ENCODE peak calls at places on chromosomes 4 and X, in five cellular contexts. E is WERI-Rb-1; F is effector memory CD4-positive, alpha-beta T cell; T is endodermal cell; C is fibroblast of lung. M is an unnamed sample.
A peak's percentile ranks its signal among the peaks of the same experiment; 100 is the strongest.

GRCh38 chr4:90142091-90142490 is 14.9 kb downstream of the CCSER1 start:
- DNase-seq in E (peak; percentile 20), F (no peak), T (no peak), C (no peak), M (peak; percentile 85)

GRCh38 chr4:112726041-112726440 is 89.1 kb downstream of the LARP7 start:
- DNase-seq in E (no peak), F (no peak), T (peak; percentile 28), C (no peak), M (no peak)

GRCh38 chrX:21738950-21739287 is 19.0 kb downstream of the SMPX start:
- DNase-seq in E (peak; percentile 73), F (no peak), T (peak; percentile 47), C (no peak), M (no peak)

GRCh38 chr4:164937576-164938270 is 39.7 kb downstream of the TRIM61 start:
- DNase-seq in E (peak; percentile 35), F (no peak), T (peak; percentile 84), C (no peak), M (no peak)

GRCh38 chr4:146488495-146489174 is 33.1 kb downstream of the SLC10A7 start:
- DNase-seq in E (no peak), F (no peak), T (no peak), C (peak; percentile 80), M (peak; percentile 9)

GRCh38 chr4:143417679-143418403 is 81.2 kb downstream of the GAB1 start:
- DNase-seq in E (no peak), F (no peak), T (no peak), C (no peak), M (no peak)

GRCh38 chr4:24443200-24443599 is 141.2 kb downstream of the DHX15 start:
- DNase-seq in E (no peak), F (no peak), T (no peak), C (no peak), M (no peak)

GRCh38 chr4:159191989-159192388 is 89.1 kb downstream of the RAPGEF2 start:
- DNase-seq in E (no peak), F (no peak), T (peak; percentile 62), C (peak; percentile 88), M (peak; percentile 25)

GRCh38 chr4:88390128-88390527 is 11.5 kb downstream of the HERC6 start:
- DNase-seq in E (no peak), F (no peak), T (no peak), C (no peak), M (no peak)

GRCh38 chrX:47613082-47613481 is 6.6 kb downstream of the SYN1 start:
- DNase-seq in E (no peak), F (no peak), T (no peak), C (no peak), M (no peak)

GRCh38 chr4:119207051-119207450 is 5.5 kb upstream of the USP53 start:
- DNase-seq in E (no peak), F (no peak), T (no peak), C (peak; percentile 74), M (no peak)

GRCh38 chr4:152643153-152644035 is 36.4 kb downstream of the TMEM154 start:
- DNase-seq in E (no peak), F (peak; percentile 0), T (peak; percentile 55), C (no peak), M (peak; percentile 70)

GRCh38 chr4:73764513-73764912 is 24.1 kb downstream of the CXCL8 start:
- DNase-seq in E (no peak), F (no peak), T (no peak), C (peak; percentile 53), M (no peak)

GRCh38 chr4:152364383-152364782 is 171.5 kb downstream of the FBXW7 start:
- DNase-seq in E (no peak), F (no peak), T (no peak), C (no peak), M (no peak)

GRCh38 chr4:172708184-172708583 is 460.4 kb upstream of the GALNT7 start:
- DNase-seq in E (peak; percentile 30), F (no peak), T (no peak), C (no peak), M (no peak)

GRCh38 chrX:10506781-10507180 is 113.6 kb downstream of the MID1 start:
- DNase-seq in E (no peak), F (no peak), T (no peak), C (no peak), M (no peak)

GRCh38 chr4:88144866-88145300 is 13.6 kb downstream of the ABCG2 start:
- DNase-seq in E (no peak), F (no peak), T (no peak), C (no peak), M (peak; percentile 77)

GRCh38 chrX:39176105-39176504 is 374.8 kb downstream of the MID1IP1 start:
- DNase-seq in E (no peak), F (no peak), T (no peak), C (no peak), M (no peak)

GRCh38 chr4:180101348-180102083 is 2141.7 kb upstream of the TENM3 start:
- DNase-seq in E (no peak), F (no peak), T (peak; percentile 58), C (no peak), M (no peak)

GRCh38 chr4:85166318-85166717 is 199.8 kb upstream of the WDFY3 start:
- DNase-seq in E (no peak), F (no peak), T (no peak), C (no peak), M (peak; percentile 74)

GRCh38 chr4:52836653-52837052 is 25.5 kb upstream of the RASL11B start:
- DNase-seq in E (no peak), F (no peak), T (no peak), C (no peak), M (no peak)

GRCh38 chr4:109912706-109913621 is at the start of gene EGF:
- DNase-seq in E (no peak), F (no peak), T (peak; percentile 63), C (peak; percentile 82), M (peak; percentile 14)

GRCh38 chr4:168604496-168605373 is 107.9 kb downstream of the PALLD start:
- DNase-seq in E (no peak), F (no peak), T (peak; percentile 75), C (peak; percentile 96), M (no peak)

GRCh38 chrX:41085105-41085882 is at the start of gene USP9X:
- DNase-seq in E (peak; percentile 96), F (peak; percentile 82), T (peak; percentile 97), C (peak; percentile 90), M (peak; percentile 81)

GRCh38 chr4:76691767-76692689 is 205.9 kb downstream of the SOWAHB start:
- DNase-seq in E (no peak), F (no peak), T (no peak), C (no peak), M (peak; percentile 92)
- H3K4me3 ChIP-seq in E (no peak overlapping the region), F (no peak overlapping the region), T (peak overlapping the region; percentile 96), C (peak overlapping the region; percentile 74), M (no peak overlapping the region)

DNA sequence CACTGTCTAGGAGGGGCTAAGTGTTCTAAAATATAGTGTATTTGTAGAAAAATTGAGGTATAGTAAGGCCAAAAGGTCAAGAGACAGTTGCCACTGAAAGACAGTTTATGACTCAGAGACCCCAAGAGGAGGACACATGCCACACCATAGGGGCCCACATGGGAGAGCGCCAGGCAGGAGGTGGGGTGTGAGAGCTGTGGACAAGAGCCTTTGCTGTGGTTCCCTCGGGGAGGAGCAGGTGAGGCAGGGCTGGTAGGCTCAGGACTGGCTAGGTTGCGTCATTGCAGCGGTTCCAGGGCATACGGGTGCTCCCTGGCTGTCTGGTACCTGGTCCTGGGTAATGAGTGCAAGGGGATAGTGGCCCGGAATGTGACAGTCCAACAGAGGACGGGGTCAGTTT is 37.6 kb downstream of the CCNQ start:
- DNase-seq in E (no peak), F (no peak), T (no peak), C (no peak), M (no peak)
- H3K4me3 ChIP-seq in E (no peak overlapping the region), F (no peak overlapping the region), T (no peak overlapping the region), C (no peak overlapping the region), M (no peak overlapping the region)

DNA sequence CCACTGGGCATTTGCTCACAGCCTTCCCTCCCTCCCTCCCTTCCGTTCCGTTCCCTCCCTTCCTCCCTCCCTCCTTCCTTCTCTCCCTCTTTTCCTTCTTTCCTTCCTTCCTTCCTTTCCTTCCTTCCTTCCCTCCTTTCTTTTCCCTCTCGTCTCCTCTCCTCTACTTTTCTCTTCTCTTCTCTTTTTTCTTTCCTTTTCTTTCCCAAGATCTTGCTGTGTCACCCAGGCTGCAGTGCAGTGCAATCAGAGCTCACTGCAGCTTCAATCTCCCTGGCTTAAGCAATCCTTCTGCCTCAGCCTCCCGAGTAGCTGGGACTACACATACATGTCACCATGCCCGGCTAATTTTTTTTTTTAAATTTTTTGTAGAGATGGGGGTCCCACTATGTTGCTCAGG is 26.7 kb upstream of the ING2 start:
- DNase-seq in E (no peak), F (no peak), T (no peak), C (no peak), M (no peak)
- H3K4me3 ChIP-seq in E (no peak overlapping the region), F (no peak overlapping the region), T (no peak overlapping the region), C (no peak overlapping the region), M (no peak overlapping the region)

DNA sequence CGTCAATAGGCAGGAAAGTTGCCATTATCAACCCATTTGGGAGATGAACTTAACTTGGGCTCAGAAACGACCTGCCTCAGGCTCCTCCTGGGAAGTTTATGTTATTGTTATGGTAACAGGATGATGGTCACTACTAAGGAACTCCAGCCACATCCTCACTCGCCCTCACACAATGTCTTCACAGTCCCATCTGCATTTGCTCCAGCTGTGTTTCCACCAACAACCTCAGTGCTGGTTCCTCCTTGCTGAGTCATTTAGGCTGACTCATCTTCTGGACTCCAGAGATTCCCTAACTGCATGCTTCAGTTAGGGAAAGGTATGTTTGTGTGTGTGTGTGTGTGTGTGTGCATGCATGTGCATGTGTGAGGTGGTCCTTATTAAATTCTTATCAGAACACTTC is 293.4 kb upstream of the BOD1L1 start:
- DNase-seq in E (no peak), F (no peak), T (peak; percentile 83), C (peak; percentile 100), M (peak; percentile 53)
- H3K4me3 ChIP-seq in E (no peak overlapping the region), F (no peak overlapping the region), T (no peak overlapping the region), C (no peak overlapping the region), M (no peak overlapping the region)

DNA sequence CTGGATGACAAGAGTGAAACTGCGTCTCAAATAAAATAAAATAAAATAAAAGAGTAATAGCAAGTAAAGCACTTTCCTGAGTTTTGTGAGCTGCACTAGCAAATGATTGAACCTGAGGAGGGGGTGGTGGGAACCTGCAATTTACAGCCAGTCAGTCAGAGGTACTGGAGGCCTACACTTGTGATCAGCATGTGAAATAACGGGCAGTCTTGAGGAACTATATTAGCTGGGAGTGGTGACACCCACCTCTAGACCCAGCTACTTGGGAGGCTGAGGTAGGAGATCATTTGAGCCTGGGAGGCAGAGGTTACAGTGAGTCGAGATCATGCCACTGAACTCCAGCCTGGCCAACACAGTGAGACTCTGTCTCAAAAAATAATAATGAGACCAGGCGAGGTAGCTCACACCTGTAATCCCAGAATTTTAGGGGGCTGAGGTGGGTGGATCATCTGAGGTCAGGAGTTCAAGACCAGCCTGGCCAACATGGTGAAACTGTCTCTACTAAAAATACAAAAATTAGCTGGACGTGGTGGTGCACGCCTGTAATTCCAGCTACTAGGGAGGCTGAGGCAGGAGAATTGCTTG is 537.1 kb upstream of the HTR2C start:
- DNase-seq in E (no peak), F (no peak), T (no peak), C (no peak), M (no peak)
- H3K4me3 ChIP-seq in E (no peak overlapping the region), F (no peak overlapping the region), T (no peak overlapping the region), C (no peak overlapping the region), M (no peak overlapping the region)

M was measured in small intestine.